ENCODE peak calls at places on chromosome X, in nine cellular contexts. Q is tibial nerve; C is uterus; R is right atrium auricular region; K is right lobe of liver; J is naive thymus-derived CD4-positive, alpha-beta T cell; A is ovary; W is body of pancreas; P is PC-3. B is an unnamed sample.

GRCh38 chrX:79570524-79571240 is 203.5 kb upstream of the ITM2A start:
- DNase-seq in Q (no peak), C (no peak), R (no peak), K (no peak), J (no peak), A (no peak), W (no peak), P (no peak), B (no peak)

GRCh38 chrX:73069365-73070035 is 9.8 kb downstream of the PABPC1L2A start:
- DNase-seq in Q (no peak), C (no peak), R (no peak), K (peak), J (no peak), A (no peak), W (no peak), P (no peak), B (no peak)

GRCh38 chrX:135543924-135544323 is 23.5 kb downstream of the INTS6L start:
- DNase-seq in Q (no peak), C (no peak), R (no peak), K (no peak), J (peak), A (no peak), W (no peak), P (no peak), B (no peak)

GRCh38 chrX:117808413-117808812 is 308.2 kb downstream of the KLHL13 start:
- DNase-seq in Q (no peak), C (no peak), R (no peak), K (no peak), J (no peak), A (no peak), W (no peak), P (no peak), B (no peak)

GRCh38 chrX:151488677-151489076 is 74.8 kb upstream of the PASD1 start:
- DNase-seq in Q (no peak), C (no peak), R (no peak), K (no peak), J (no peak), A (no peak), W (no peak), P (no peak), B (no peak)

GRCh38 chrX:110317079-110317819 is 636 bp downstream of the AMMECR1 start:
- DNase-seq in Q (no peak), C (peak), R (no peak), K (peak), J (peak), A (peak), W (peak), P (no peak), B (peak)

GRCh38 chrX:133586443-133586842 is 171.2 kb upstream of the GPC4 start:
- DNase-seq in Q (no peak), C (no peak), R (no peak), K (no peak), J (no peak), A (no peak), W (no peak), P (no peak), B (no peak)

GRCh38 chrX:25130619-25131018 is 114.9 kb upstream of the ARX start:
- DNase-seq in Q (no peak), C (no peak), R (no peak), K (no peak), J (no peak), A (no peak), W (no peak), P (no peak), B (no peak)

GRCh38 chrX:84205276-84205675 is 17.3 kb upstream of the RPS6KA6 start:
- DNase-seq in Q (no peak), C (no peak), R (no peak), K (no peak), J (no peak), A (no peak), W (no peak), P (no peak), B (no peak)

GRCh38 chrX:24494544-24495113 is 29.5 kb downstream of the PDK3 start:
- DNase-seq in Q (no peak), C (peak), R (no peak), K (no peak), J (no peak), A (no peak), W (peak), P (peak), B (no peak)

GRCh38 chrX:4932790-4933189 is 1219.3 kb upstream of the PRKX start:
- DNase-seq in Q (no peak), C (no peak), R (no peak), K (no peak), J (no peak), A (no peak), W (no peak), P (peak), B (no peak)

GRCh38 chrX:22800360-22800759 is 199.4 kb upstream of the DDX53 start:
- DNase-seq in Q (no peak), C (peak), R (peak), K (no peak), J (no peak), A (no peak), W (no peak), P (peak), B (no peak)

GRCh38 chrX:15877380-15877779 is 22.8 kb upstream of the AP1S2 start:
- DNase-seq in Q (no peak), C (no peak), R (no peak), K (no peak), J (no peak), A (no peak), W (no peak), P (peak), B (no peak)

GRCh38 chrX:84907324-84907946 is 96.2 kb upstream of the APOOL start:
- DNase-seq in Q (no peak), C (no peak), R (no peak), K (no peak), J (no peak), A (no peak), W (no peak), P (peak), B (no peak)

GRCh38 chrX:16836371-16836770 is 33.8 kb downstream of the RBBP7 start:
- DNase-seq in Q (no peak), C (no peak), R (no peak), K (no peak), J (no peak), A (no peak), W (peak), P (peak), B (no peak)

GRCh38 chrX:38811515-38812239 is 10.4 kb downstream of the MID1IP1 start:
- DNase-seq in Q (no peak), C (no peak), R (no peak), K (no peak), J (peak), A (no peak), W (no peak), P (no peak), B (no peak)

GRCh38 chrX:150036181-150036580 is 97.9 kb upstream of the EOLA2 start:
- DNase-seq in Q (no peak), C (no peak), R (no peak), K (no peak), J (no peak), A (no peak), W (peak), P (peak), B (no peak)

GRCh38 chrX:53494427-53494826 is 60.3 kb upstream of the HSD17B10 start:
- DNase-seq in Q (no peak), C (no peak), R (no peak), K (no peak), J (no peak), A (no peak), W (peak), P (peak), B (no peak)
- H3K27ac ChIP-seq in Q (no peak), C (no peak), R (no peak), K (no peak), J (no peak), A (no peak), W (no peak), P (no peak), B (no peak)

GRCh38 chrX:71623714-71624113 is 5.4 kb upstream of the CXCR3 start:
- DNase-seq in Q (no peak), C (no peak), R (no peak), K (no peak), J (no peak), A (no peak), W (no peak), P (no peak), B (no peak)

GRCh38 chrX:71619193-71619592 is 882 bp upstream of the CXCR3 start:
- DNase-seq in Q (no peak), C (no peak), R (no peak), K (no peak), J (peak), A (no peak), W (no peak), P (no peak), B (peak)

GRCh38 chrX:71622347-71623104 is 4.2 kb upstream of the CXCR3 start:
- DNase-seq in Q (peak), C (peak), R (peak), K (peak), J (peak), A (peak), W (peak), P (peak), B (peak)

GRCh38 chrX:71623105-71623450 is 4.8 kb upstream of the CXCR3 start:
- DNase-seq in Q (no peak), C (no peak), R (no peak), K (no peak), J (no peak), A (no peak), W (no peak), P (no peak), B (no peak)

DNA sequence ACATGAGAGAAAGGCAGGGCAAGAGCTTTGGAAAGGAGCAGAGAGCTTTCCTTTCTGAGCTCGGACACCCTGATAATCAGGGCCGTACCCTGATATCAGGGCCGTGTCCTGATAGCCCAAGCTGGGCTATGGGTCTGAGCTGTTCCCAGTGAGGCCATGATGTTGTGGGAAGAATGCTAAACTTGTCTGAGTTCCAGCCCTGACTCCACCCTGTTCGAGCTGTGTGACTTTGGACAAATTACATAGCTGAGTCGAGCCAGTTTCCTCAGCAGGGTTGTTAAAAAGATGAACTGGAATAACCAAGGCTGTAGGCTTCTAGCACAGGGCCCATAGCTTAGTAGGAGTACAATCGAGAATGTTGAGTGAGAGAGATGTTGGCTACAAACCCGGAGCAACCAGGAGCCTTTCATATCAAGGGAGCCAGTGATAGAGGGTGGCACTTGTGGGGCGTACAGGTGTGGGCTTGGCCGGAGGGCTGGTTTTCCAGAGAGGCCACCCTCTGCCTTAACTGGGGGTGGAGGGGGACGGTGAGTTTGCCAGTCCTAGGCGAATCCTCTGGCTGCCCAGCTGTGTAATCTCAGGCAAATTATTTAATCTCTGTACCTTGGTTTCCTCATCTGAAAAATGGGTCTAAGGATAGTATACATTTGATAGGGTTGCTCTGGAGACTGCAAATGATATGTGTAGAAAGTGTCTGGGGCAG is 3.5 kb upstream of the CXCR3 start:
- DNase-seq in Q (no peak), C (no peak), R (no peak), K (no peak), J (no peak), A (no peak), W (no peak), P (no peak), B (no peak)
- H3K27ac ChIP-seq in Q (peak), C (peak), R (no peak), K (no peak), J (no peak), A (peak), W (peak), P (peak), B (no peak)

DNA sequence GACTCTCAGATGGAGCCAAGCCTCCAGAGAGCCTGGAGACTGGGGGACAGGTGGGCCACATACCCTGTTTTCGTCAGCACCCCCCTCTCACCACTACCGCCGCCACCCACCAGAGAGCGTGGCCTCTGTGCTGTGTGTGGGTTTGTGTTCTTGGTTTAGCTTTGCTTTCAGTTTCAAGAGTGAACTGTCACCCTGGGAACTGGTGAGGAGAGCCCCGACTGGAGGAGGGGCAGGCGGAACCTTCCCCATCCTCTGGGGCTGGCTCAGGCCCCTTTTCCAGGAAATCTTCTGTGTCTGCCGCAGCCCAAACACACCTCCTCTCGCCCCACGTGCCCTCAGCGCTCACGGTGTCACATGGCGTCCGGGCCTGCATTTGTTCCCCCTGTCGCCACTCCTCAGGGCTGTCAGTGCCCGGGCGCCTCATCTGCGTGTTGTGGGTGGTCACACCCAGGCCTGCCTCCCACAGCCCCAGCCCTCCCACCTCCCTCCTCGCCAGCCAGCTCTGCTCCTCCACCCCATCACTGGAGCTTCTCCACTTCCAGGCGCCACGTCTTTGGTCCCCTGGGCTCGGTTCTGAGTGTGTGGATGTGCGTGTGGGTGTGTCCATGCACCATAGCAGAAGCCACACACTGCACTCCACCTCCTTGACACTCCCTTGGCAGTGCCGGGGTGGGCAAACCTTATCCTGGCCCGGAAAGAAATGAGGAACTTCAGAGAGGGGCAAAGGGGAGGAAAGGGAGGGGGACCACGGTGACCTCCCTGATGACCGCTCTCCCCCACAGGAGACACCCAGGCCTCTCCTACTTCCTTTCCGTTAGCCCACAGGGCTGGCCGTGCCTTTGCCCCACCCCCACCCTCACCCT is 27.8 kb downstream of the ELF4 start:
- DNase-seq in Q (no peak), C (peak), R (peak), K (peak), J (peak), A (peak), W (no peak), P (no peak), B (no peak)
- H3K27ac ChIP-seq in Q (peak), C (peak), R (peak), K (no peak), J (peak), A (no peak), W (no peak), P (no peak), B (no peak)

GRCh38 chrX:30995060-30995700 is 76.7 kb downstream of the FTHL17 start:
- DNase-seq in Q (no peak), C (no peak), R (no peak), K (no peak), J (no peak), A (no peak), W (no peak), P (no peak), B (no peak)
- H3K27ac ChIP-seq in Q (no peak), C (no peak), R (no peak), K (no peak), J (no peak), A (no peak), W (no peak), P (no peak), B (no peak)

DNA sequence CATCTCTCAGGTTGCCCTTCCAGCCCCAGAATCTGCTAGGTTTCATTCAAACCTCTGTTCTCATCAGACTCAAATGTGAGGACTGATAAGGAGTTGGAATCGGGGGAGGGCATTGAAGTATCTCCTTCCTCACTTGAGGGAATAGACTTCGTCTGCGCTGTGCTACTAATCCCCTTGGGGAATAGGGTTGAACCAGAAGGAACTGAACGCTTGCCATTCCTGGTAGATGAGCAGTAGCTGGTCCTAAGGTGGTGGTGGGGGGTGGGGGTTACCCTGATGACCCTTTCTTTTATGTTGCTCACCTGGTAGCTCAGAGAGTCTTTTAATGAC is 692 bp upstream of the SLC9A7 start:
- DNase-seq in Q (no peak), C (no peak), R (no peak), K (no peak), J (no peak), A (no peak), W (no peak), P (peak), B (no peak)
- H3K27ac ChIP-seq in Q (no peak), C (no peak), R (no peak), K (no peak), J (no peak), A (no peak), W (no peak), P (peak), B (no peak)

DNA sequence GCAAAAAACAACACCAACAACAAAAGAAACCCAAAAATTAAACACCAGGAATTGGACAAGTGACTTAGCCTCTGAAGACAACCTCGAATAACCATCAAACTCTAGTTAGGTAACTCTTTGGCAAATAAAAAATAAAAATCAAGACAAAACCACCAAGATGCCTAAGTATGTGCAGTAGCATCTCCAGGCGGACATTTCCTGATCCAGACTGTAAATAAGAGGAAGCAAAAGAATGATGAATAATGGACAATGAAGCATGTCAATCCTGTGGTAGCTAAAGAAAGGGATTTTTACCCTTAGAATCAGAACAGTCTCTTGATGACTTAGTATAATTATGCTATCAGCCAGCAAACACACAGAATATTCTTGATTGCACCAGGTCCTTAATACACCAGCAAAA is 276.7 kb upstream of the DIAPH2 start:
- DNase-seq in Q (no peak), C (no peak), R (no peak), K (no peak), J (no peak), A (no peak), W (no peak), P (peak), B (no peak)
- H3K27ac ChIP-seq in Q (peak), C (peak), R (no peak), K (peak), J (no peak), A (no peak), W (no peak), P (peak), B (no peak)

DNA sequence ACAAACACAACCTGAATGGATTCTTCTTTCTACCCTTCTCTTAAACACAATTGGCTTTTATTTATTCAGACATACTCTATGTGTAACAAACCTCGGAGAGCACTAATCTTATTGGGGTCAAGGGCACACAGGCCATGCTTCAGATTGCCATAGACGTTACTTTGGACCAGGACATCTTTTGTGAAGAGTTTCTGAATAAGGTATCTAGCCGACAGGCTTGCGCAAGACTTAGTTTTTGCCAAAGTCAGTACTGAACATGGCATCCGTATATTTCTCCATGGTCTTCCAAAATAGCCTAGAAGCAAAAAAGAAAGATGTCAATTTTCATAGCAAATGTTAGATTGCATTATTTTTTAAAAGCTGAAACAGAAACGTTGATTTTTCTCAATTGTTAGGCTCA is 49.8 kb downstream of the BEND2 start:
- DNase-seq in Q (no peak), C (no peak), R (no peak), K (no peak), J (no peak), A (no peak), W (no peak), P (no peak), B (no peak)
- H3K27ac ChIP-seq in Q (no peak), C (no peak), R (no peak), K (no peak), J (no peak), A (no peak), W (no peak), P (no peak), B (no peak)

GRCh38 chrX:11242704-11243103 is 50.5 kb upstream of the AMELX start:
- DNase-seq in Q (no peak), C (no peak), R (no peak), K (no peak), J (no peak), A (no peak), W (no peak), P (no peak), B (no peak)
- H3K27ac ChIP-seq in Q (no peak), C (no peak), R (no peak), K (no peak), J (no peak), A (no peak), W (no peak), P (no peak), B (no peak)

GRCh38 chrX:103584606-103585005 is 709 bp upstream of the TCEAL4 start:
- DNase-seq in Q (no peak), C (peak), R (no peak), K (no peak), J (no peak), A (no peak), W (no peak), P (peak), B (no peak)

GRCh38 chrX:103585421-103586313 is at the start of gene TCEAL4:
- DNase-seq in Q (peak), C (peak), R (no peak), K (peak), J (peak), A (peak), W (peak), P (peak), B (peak)

GRCh38 chrX:103586659-103587058 is 1.3 kb downstream of the TCEAL4 start:
- DNase-seq in Q (no peak), C (no peak), R (no peak), K (no peak), J (no peak), A (no peak), W (no peak), P (no peak), B (no peak)

DNA sequence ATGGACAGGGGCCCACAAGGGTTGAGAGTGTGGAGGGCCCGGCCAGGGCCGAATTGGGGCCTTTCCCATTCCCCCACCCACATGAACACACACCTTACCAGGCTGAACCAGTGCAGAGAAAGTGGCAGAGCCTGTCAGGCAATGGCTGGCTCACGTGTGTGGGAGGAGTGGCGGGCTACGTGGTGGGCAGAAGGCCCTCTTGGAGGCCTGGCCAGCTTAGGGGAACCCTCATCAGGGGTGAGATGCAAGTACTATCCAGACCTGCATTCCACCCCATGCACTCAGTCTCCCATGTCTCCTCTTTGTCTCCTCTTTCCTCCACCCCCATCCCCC is 965 bp downstream of the TCEAL4 start:
- DNase-seq in Q (no peak), C (peak), R (no peak), K (no peak), J (no peak), A (no peak), W (no peak), P (peak), B (peak)
- H3K27ac ChIP-seq in Q (peak), C (peak), R (peak), K (peak), J (no peak), A (peak), W (no peak), P (peak), B (peak)

GRCh38 chrX:81336455-81337144 is 134.7 kb downstream of the SH3BGRL start:
- DNase-seq in Q (no peak), C (no peak), R (no peak), K (no peak), J (no peak), A (no peak), W (no peak), P (no peak), B (no peak)
- H3K27ac ChIP-seq in Q (no peak), C (no peak), R (no peak), K (no peak), J (no peak), A (no peak), W (no peak), P (no peak), B (no peak)

B was measured in caudate nucleus.